ENCODE peak calls at places on chromosomes 6 and 20, in six cellular contexts. One of them, this sample, is unnamed.

GRCh38 chr6:18148304-18149025 is 6.4 kb downstream of the TPMT start:
- DNase-seq in germinal center: no peak
- DNase-seq in HEK293T: no peak
- DNase-seq in ovary: no peak
- DNase-seq in breast epithelium: no peak
- DNase-seq in MCF 10A: peak
- DNase-seq in this sample: no peak

GRCh38 chr6:124984668-124985338 is 22.6 kb downstream of the RNF217 start:
- DNase-seq in HEK293T: no peak
- DNase-seq in MCF 10A: peak
- DNase-seq in germinal center: no peak
- DNase-seq in breast epithelium: no peak
- DNase-seq in ovary: no peak
- DNase-seq in this sample: no peak

GRCh38 chr6:113733386-113733785 is 123.8 kb upstream of the MARCKS start:
- DNase-seq in breast epithelium: no peak
- DNase-seq in germinal center: no peak
- DNase-seq in ovary: no peak
- DNase-seq in MCF 10A: no peak
- DNase-seq in HEK293T: no peak
- DNase-seq in this sample: no peak

GRCh38 chr6:71139249-71139648 is 149.4 kb upstream of the OGFRL1 start:
- DNase-seq in breast epithelium: no peak
- DNase-seq in HEK293T: no peak
- DNase-seq in MCF 10A: peak
- DNase-seq in germinal center: no peak
- DNase-seq in ovary: no peak
- DNase-seq in this sample: no peak

GRCh38 chr20:50360218-50360672 is 149.9 kb upstream of the PTPN1 start:
- DNase-seq in MCF 10A: no peak
- DNase-seq in ovary: no peak
- DNase-seq in germinal center: no peak
- DNase-seq in breast epithelium: no peak
- DNase-seq in HEK293T: no peak
- DNase-seq in this sample: peak

GRCh38 chr20:32439132-32439829 is 81.2 kb downstream of the ASXL1 start:
- DNase-seq in HEK293T: no peak
- DNase-seq in ovary: peak
- DNase-seq in MCF 10A: no peak
- DNase-seq in breast epithelium: peak
- DNase-seq in germinal center: no peak
- DNase-seq in this sample: peak

GRCh38 chr6:26156850-26157149 is 69.6 kb downstream of the HFE start:
- DNase-seq in germinal center: no peak
- DNase-seq in breast epithelium: no peak
- DNase-seq in MCF 10A: no peak
- DNase-seq in HEK293T: peak
- DNase-seq in ovary: no peak
- DNase-seq in this sample: peak

GRCh38 chr6:134173936-134174789 is 121.7 kb upstream of the SLC2A12 start:
- DNase-seq in ovary: peak
- DNase-seq in germinal center: peak
- DNase-seq in HEK293T: peak
- DNase-seq in MCF 10A: peak
- DNase-seq in breast epithelium: peak
- DNase-seq in this sample: peak

GRCh38 chr20:57647006-57647932 is 27.0 kb upstream of the ZBP1 start:
- DNase-seq in HEK293T: no peak
- DNase-seq in breast epithelium: no peak
- DNase-seq in MCF 10A: no peak
- DNase-seq in germinal center: no peak
- DNase-seq in ovary: no peak
- DNase-seq in this sample: no peak

GRCh38 chr6:117487831-117488230 is 5.4 kb downstream of the DCBLD1 start:
- DNase-seq in MCF 10A: no peak
- DNase-seq in germinal center: no peak
- DNase-seq in HEK293T: no peak
- DNase-seq in breast epithelium: no peak
- DNase-seq in ovary: no peak
- DNase-seq in this sample: no peak

GRCh38 chr6:122405417-122405816 is 6.0 kb downstream of the HSF2 start:
- DNase-seq in germinal center: no peak
- DNase-seq in breast epithelium: no peak
- DNase-seq in MCF 10A: no peak
- DNase-seq in ovary: no peak
- DNase-seq in HEK293T: no peak
- DNase-seq in this sample: no peak

GRCh38 chr20:23161968-23162696 is 76.0 kb upstream of the CD93 start:
- DNase-seq in HEK293T: no peak
- DNase-seq in breast epithelium: peak
- DNase-seq in germinal center: no peak
- DNase-seq in ovary: peak
- DNase-seq in MCF 10A: peak
- DNase-seq in this sample: peak

GRCh38 chr6:106084106-106084963 is 1.8 kb upstream of the PRDM1 start:
- DNase-seq in breast epithelium: no peak
- DNase-seq in ovary: no peak
- DNase-seq in MCF 10A: peak
- DNase-seq in germinal center: peak
- DNase-seq in HEK293T: peak
- DNase-seq in this sample: no peak

GRCh38 chr6:30743099-30744053 is 889 bp upstream of the FLOT1 start:
- DNase-seq in MCF 10A: no peak
- DNase-seq in breast epithelium: peak
- DNase-seq in germinal center: peak
- DNase-seq in HEK293T: peak
- DNase-seq in ovary: peak
- DNase-seq in this sample: peak

GRCh38 chr6:137162692-137163303 is 10.6 kb downstream of the IL22RA2 start:
- DNase-seq in MCF 10A: no peak
- DNase-seq in ovary: no peak
- DNase-seq in HEK293T: no peak
- DNase-seq in germinal center: no peak
- DNase-seq in breast epithelium: no peak
- DNase-seq in this sample: no peak

GRCh38 chr6:53728570-53729194 is 63.1 kb upstream of the KLHL31 start:
- DNase-seq in HEK293T: peak
- DNase-seq in MCF 10A: peak
- DNase-seq in breast epithelium: no peak
- DNase-seq in germinal center: peak
- DNase-seq in ovary: peak
- DNase-seq in this sample: no peak

GRCh38 chr20:62063601-62063980 is 2.1 kb downstream of the TAF4 start:
- DNase-seq in HEK293T: no peak
- DNase-seq in MCF 10A: no peak
- DNase-seq in breast epithelium: no peak
- DNase-seq in ovary: no peak
- DNase-seq in germinal center: no peak
- DNase-seq in this sample: no peak

GRCh38 chr6:88535296-88535695 is 369.1 kb upstream of the CNR1 start:
- DNase-seq in breast epithelium: no peak
- DNase-seq in HEK293T: no peak
- DNase-seq in ovary: no peak
- DNase-seq in germinal center: no peak
- DNase-seq in MCF 10A: no peak
- DNase-seq in this sample: no peak

GRCh38 chr6:49849121-49849907 is 17.0 kb downstream of the CRISP1 start:
- DNase-seq in ovary: no peak
- DNase-seq in germinal center: peak
- DNase-seq in MCF 10A: peak
- DNase-seq in HEK293T: peak
- DNase-seq in breast epithelium: no peak
- DNase-seq in this sample: no peak

This sample was measured in sigmoid colon.